ENCODE peak calls at places on chromosomes 5 and 9, in eight cellular contexts. S is A673; F is CD4-positive, alpha-beta T cell; J is NCI-H1436; O is stimulated activated CD4-positive, alpha-beta T cell treated with anti-CD3 and anti-CD28 coated beads, Interleukin-2, amount 100 ng/mL, for 48 hours; R is M059J; I is HepG2; V is CD8-positive, alpha-beta T cell. X is an unnamed sample.

GRCh38 chr5:34580983-34581382 is 75.1 kb upstream of the RAI14 start:
- DNase-seq in S (peak), F (no peak), J (no peak), O (no peak), R (no peak), I (no peak), V (no peak), X (no peak)

GRCh38 chr9:108212179-108212578 is 643.6 kb downstream of the ACTL7B start:
- DNase-seq in S (peak), F (no peak), J (no peak), O (no peak), R (peak), I (no peak), V (no peak), X (no peak)

GRCh38 chr5:137605377-137605776 is 106.3 kb upstream of the SPOCK1 start:
- DNase-seq in S (peak), F (no peak), J (peak), O (no peak), R (peak), I (no peak), V (no peak), X (no peak)

GRCh38 chr9:114278881-114279570 is 43.9 kb upstream of the ORM1 start:
- DNase-seq in S (peak), F (no peak), J (peak), O (no peak), R (peak), I (no peak), V (no peak), X (no peak)

GRCh38 chr5:138831703-138832102 is 43.4 kb downstream of the LRRTM2 start:
- DNase-seq in S (no peak), F (no peak), J (no peak), O (no peak), R (peak), I (no peak), V (no peak), X (no peak)

GRCh38 chr5:122169350-122170103 is 40.2 kb downstream of the ZNF474 start:
- DNase-seq in S (no peak), F (no peak), J (no peak), O (no peak), R (no peak), I (no peak), V (no peak), X (no peak)

GRCh38 chr5:112869948-112870347 is 8.9 kb downstream of the SRP19 start:
- DNase-seq in S (no peak), F (no peak), J (no peak), O (no peak), R (no peak), I (no peak), V (no peak), X (no peak)

GRCh38 chr9:87716141-87716540 is 9.8 kb upstream of the CTSL start:
- DNase-seq in S (no peak), F (no peak), J (no peak), O (no peak), R (peak), I (no peak), V (no peak), X (no peak)

GRCh38 chr9:131449276-131449675 is 53.4 kb upstream of the POMT1 start:
- DNase-seq in S (no peak), F (no peak), J (no peak), O (no peak), R (no peak), I (no peak), V (no peak), X (no peak)

GRCh38 chr5:1855075-1855474 is 27.6 kb downstream of the IRX4 start:
- DNase-seq in S (no peak), F (no peak), J (no peak), O (no peak), R (no peak), I (no peak), V (no peak), X (no peak)

GRCh38 chr9:137069508-137070071 is 767 bp downstream of the SAPCD2 start:
- DNase-seq in S (no peak), F (no peak), J (no peak), O (no peak), R (no peak), I (no peak), V (no peak), X (no peak)

GRCh38 chr9:113934167-113934566 is 58.1 kb downstream of the ZNF618 start:
- DNase-seq in S (no peak), F (no peak), J (no peak), O (no peak), R (no peak), I (no peak), V (no peak), X (no peak)

GRCh38 chr9:130327781-130328348 is 62.3 kb downstream of the HMCN2 start:
- DNase-seq in S (no peak), F (no peak), J (no peak), O (no peak), R (no peak), I (no peak), V (no peak), X (no peak)